ENCODE peak calls at places on chromosomes 7 and 10, in nine cellular contexts. X, K, B, M, J, N, T, V and Y are unnamed samples.

GRCh38 chr7:148050492-148051158 is 539.9 kb upstream of the C7orf33 start:
- DNase-seq in X (no peak), K (no peak), B (no peak), M (no peak), J (no peak), N (no peak), T (no peak), V (no peak), Y (no peak)

GRCh38 chr10:86253171-86254072 is 113.2 kb downstream of the GRID1 start:
- DNase-seq in X (no peak), K (no peak), B (no peak), M (no peak), J (no peak), N (no peak), T (no peak), V (no peak), Y (peak)

GRCh38 chr10:48658889-48659269 is 25.8 kb upstream of the WDFY4 start:
- DNase-seq in X (no peak), K (no peak), B (no peak), M (no peak), J (no peak), N (no peak), T (no peak), V (no peak), Y (no peak)

GRCh38 chr10:124680675-124681074 is 63.5 kb downstream of the FAM53B start:
- DNase-seq in X (no peak), K (peak), B (peak), M (peak), J (no peak), N (no peak), T (no peak), V (peak), Y (no peak)

GRCh38 chr10:129365767-129366400 is 101.2 kb upstream of the MGMT start:
- DNase-seq in X (no peak), K (no peak), B (no peak), M (no peak), J (no peak), N (no peak), T (no peak), V (no peak), Y (peak)

GRCh38 chr7:116173051-116174028 is 37.0 kb upstream of the TES start:
- DNase-seq in X (peak), K (no peak), B (peak), M (peak), J (peak), N (peak), T (peak), V (peak), Y (peak)

GRCh38 chr7:82417898-82418297 is 25.7 kb downstream of the CACNA2D1 start:
- DNase-seq in X (no peak), K (no peak), B (no peak), M (no peak), J (no peak), N (no peak), T (no peak), V (no peak), Y (no peak)

GRCh38 chr10:13739178-13739577 is 152.4 kb downstream of the PRPF18 start:
- DNase-seq in X (no peak), K (no peak), B (no peak), M (no peak), J (no peak), N (no peak), T (no peak), V (no peak), Y (no peak)

GRCh38 chr10:121781101-121781500 is 146.7 kb downstream of the ATE1 start:
- DNase-seq in X (no peak), K (no peak), B (no peak), M (no peak), J (no peak), N (no peak), T (no peak), V (no peak), Y (peak)

GRCh38 chr10:22816298-22816653 is 101.9 kb upstream of the PIP4K2A start:
- DNase-seq in X (peak), K (no peak), B (peak), M (peak), J (no peak), N (no peak), T (peak), V (peak), Y (peak)

GRCh38 chr7:125046767-125047166 is 117.1 kb upstream of the POT1 start:
- DNase-seq in X (no peak), K (no peak), B (no peak), M (no peak), J (no peak), N (no peak), T (no peak), V (no peak), Y (no peak)

GRCh38 chr7:39017369-39017768 is 39.7 kb downstream of the POU6F2 start:
- DNase-seq in X (no peak), K (no peak), B (no peak), M (no peak), J (no peak), N (no peak), T (no peak), V (no peak), Y (no peak)

GRCh38 chr7:158824028-158824427 is 5.3 kb downstream of the ESYT2 start:
- DNase-seq in X (no peak), K (no peak), B (no peak), M (peak), J (peak), N (no peak), T (no peak), V (no peak), Y (no peak)

GRCh38 chr10:124072106-124072505 is 21.3 kb downstream of the CHST15 start:
- DNase-seq in X (no peak), K (no peak), B (no peak), M (no peak), J (no peak), N (no peak), T (no peak), V (no peak), Y (no peak)

GRCh38 chr7:134593530-134594392 is 44.9 kb downstream of the AKR1B15 start:
- DNase-seq in X (no peak), K (peak), B (peak), M (peak), J (no peak), N (no peak), T (no peak), V (peak), Y (peak)

GRCh38 chr7:28768577-28769147 is 189.5 kb downstream of the TRIL start:
- DNase-seq in X (no peak), K (no peak), B (peak), M (no peak), J (no peak), N (no peak), T (no peak), V (peak), Y (peak)

GRCh38 chr7:18426564-18427226 is 68.9 kb upstream of the HDAC9 start:
- DNase-seq in X (no peak), K (no peak), B (peak), M (peak), J (no peak), N (no peak), T (peak), V (peak), Y (peak)

GRCh38 chr10:109207361-109207760 is 716.0 kb downstream of the XPNPEP1 start:
- DNase-seq in X (no peak), K (no peak), B (no peak), M (no peak), J (no peak), N (no peak), T (no peak), V (no peak), Y (no peak)

GRCh38 chr7:158355456-158356065 is 232.1 kb downstream of the PTPRN2 start:
- DNase-seq in X (no peak), K (peak), B (no peak), M (no peak), J (no peak), N (no peak), T (peak), V (no peak), Y (peak)

GRCh38 chr10:127374901-127375300 is 174.2 kb upstream of the NPS start:
- DNase-seq in X (no peak), K (no peak), B (no peak), M (no peak), J (no peak), N (no peak), T (no peak), V (peak), Y (no peak)

GRCh38 chr7:155692317-155692716 is 47.9 kb downstream of the RBM33 start:
- DNase-seq in X (no peak), K (no peak), B (no peak), M (no peak), J (no peak), N (no peak), T (no peak), V (no peak), Y (no peak)

GRCh38 chr7:70614237-70614984 is 517.5 kb upstream of the GALNT17 start:
- DNase-seq in X (no peak), K (peak), B (peak), M (peak), J (peak), N (no peak), T (no peak), V (peak), Y (peak)

GRCh38 chr10:124624006-124624405 is 120.2 kb downstream of the FAM53B start:
- DNase-seq in X (no peak), K (no peak), B (no peak), M (no peak), J (no peak), N (no peak), T (no peak), V (no peak), Y (no peak)

GRCh38 chr7:105336009-105336408 is 52.7 kb downstream of the SRPK2 start:
- DNase-seq in X (no peak), K (no peak), B (peak), M (no peak), J (no peak), N (no peak), T (no peak), V (peak), Y (no peak)

GRCh38 chr10:106424076-106424475 is 740.4 kb downstream of the SORCS1 start:
- DNase-seq in X (no peak), K (no peak), B (peak), M (peak), J (no peak), N (no peak), T (no peak), V (peak), Y (peak)

GRCh38 chr7:97842772-97843345 is 29.3 kb downstream of the ASNS start:
- DNase-seq in X (no peak), K (no peak), B (no peak), M (no peak), J (no peak), N (no peak), T (no peak), V (no peak), Y (no peak)

GRCh38 chr10:127687548-127687947 is 49.4 kb upstream of the FOXI2 start:
- DNase-seq in X (no peak), K (no peak), B (no peak), M (no peak), J (no peak), N (no peak), T (no peak), V (no peak), Y (no peak)

GRCh38 chr10:77513783-77514331 is 123.8 kb downstream of the KCNMA1 start:
- DNase-seq in X (peak), K (peak), B (peak), M (peak), J (no peak), N (no peak), T (peak), V (peak), Y (peak)

GRCh38 chr7:157267956-157268355 is 68.8 kb upstream of the DNAJB6 start:
- DNase-seq in X (no peak), K (no peak), B (no peak), M (no peak), J (no peak), N (no peak), T (no peak), V (no peak), Y (no peak)

DNA sequence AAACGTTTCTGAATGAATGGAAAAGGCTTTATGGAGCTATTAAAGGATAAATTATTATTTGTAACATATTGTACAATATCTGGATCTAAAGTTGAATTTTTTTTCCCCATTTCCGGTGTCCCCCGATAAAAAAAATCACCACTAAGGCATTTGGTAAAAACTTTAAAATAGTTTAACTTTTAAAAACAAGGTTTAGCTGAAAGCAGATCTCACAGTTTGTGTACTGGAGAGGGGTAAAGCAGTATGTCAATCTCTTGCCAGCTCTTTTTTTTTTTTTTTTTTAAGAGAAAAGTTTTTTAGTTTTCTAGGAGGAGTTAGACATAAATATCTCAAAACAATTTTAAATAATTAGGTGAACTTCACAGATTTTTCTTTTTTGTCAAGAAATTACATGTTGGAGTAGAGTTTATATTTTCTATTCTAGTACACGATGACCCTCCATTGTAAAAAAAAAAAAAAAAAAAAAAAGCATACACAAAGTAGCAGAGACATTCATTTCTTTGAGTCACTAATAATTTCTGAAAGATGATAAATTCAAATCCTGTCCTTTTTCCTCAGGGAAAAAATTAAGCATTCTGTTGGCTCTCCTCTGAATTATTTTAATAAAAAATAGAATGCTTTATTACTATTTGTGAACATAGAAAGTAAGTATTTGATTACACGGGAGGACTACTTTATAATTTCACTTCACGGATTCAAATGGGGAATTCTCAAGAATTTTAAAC is 1.9 kb upstream of the HBP1 start:
- DNase-seq in X (no peak), K (no peak), B (no peak), M (peak), J (no peak), N (no peak), T (no peak), V (no peak), Y (no peak)
- TF ChIP-seq CTCF in X (no peak), K (no peak), B (no peak), M (no peak), J (no peak), N (no peak), T (no peak), V (no peak), Y (no peak)

DNA sequence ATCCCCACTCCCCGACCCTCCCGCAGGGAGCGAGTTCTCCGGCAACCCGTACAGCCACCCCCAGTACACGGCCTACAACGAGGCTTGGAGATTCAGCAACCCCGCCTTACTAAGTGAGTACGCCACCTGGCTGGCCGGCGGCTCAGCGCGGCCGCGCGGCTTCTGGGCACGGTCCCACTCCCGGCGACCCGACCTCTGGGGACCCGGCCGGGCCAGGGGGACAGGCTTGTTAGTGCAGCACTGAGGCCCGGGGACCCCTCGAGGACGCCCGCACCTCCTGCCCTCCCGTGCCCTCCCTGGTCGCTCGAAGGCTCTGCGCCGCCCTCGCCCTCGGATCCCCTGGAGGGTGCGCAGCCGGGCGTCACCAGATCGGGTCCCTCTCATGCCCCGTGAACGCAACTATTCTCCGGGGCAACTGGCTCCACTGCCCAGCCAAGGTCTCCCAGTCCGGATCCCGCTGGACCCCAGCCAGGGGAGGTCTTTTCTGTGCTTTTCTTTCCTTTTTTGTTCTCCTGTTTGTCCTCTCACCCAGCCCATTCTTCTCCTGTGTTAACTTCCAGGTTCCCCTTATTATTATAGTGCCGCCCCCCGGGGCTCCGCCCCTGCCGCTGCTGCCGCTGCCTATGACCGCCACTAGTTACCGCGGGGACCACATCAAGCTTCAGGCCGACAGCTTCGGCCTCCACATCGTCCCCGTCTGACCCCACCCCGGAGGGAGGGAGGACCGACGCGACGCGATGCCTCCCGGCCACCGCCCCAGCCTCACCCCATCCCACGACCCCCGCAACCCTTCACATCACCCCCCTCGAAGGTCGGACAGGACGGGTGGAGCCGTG is 81.8 kb downstream of the PAX2 start:
- DNase-seq in X (peak), K (peak), B (no peak), M (no peak), J (peak), N (no peak), T (no peak), V (no peak), Y (no peak)
- TF ChIP-seq CTCF in X (no peak), K (no peak), B (no peak), M (peak), J (peak), N (no peak), T (no peak), V (no peak), Y (no peak)

DNA sequence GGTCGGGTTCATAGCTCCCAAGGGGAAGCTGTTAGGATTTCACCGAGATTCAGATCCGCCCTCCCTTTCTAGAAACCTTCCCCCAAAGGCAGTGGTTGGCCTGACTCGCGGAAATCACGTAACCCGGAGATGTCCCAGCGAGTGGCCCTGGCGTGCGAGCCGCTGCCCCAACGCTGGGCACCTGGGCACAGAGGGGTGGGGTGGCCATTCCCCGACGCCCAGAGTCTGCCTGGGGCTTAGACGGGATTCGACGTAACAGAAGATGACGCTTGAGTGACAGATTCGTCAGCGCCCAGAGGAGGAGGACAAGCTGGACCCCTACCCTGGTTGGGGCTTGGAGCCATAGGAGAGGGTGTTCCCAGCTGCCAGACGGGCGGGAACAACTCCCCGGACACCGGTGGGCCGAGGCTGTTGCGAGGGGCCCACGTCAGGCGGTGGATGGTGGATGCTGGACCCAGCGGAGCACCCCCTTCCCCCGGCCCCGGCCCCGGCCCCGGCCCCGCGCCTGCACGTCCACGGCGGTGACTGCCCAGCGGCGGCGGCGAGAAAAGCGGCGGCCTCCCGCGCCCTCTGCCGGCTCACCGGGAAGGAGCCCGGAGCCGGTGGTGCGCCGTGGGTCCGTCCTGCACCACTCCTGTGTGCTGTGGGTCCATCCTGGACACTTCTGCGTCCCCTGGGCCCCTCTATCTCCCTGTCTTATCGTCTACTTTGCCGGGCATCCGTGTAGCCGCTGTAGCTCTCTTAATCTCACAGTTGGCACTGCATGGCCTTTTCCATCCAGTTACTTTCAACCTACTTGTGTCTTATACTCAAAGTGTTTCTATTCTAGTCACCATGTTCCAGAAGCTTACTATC is 35.4 kb upstream of the KNDC1 start:
- DNase-seq in X (peak), K (no peak), B (no peak), M (peak), J (peak), N (peak), T (no peak), V (peak), Y (no peak)
- TF ChIP-seq CTCF in X (peak), K (peak), B (peak), M (peak), J (no peak), N (peak), T (peak), V (peak), Y (no peak)

GRCh38 chr10:90788987-90789386 is 68.9 kb downstream of the HTR7 start:
- DNase-seq in X (no peak), K (no peak), B (no peak), M (no peak), J (peak), N (no peak), T (no peak), V (no peak), Y (no peak)
- TF ChIP-seq CTCF in X (no peak), K (no peak), B (no peak), M (no peak), J (no peak), N (no peak), T (no peak), V (no peak), Y (no peak)

GRCh38 chr7:49775949-49776443 is 2.6 kb downstream of the VWC2 start:
- DNase-seq in X (no peak), K (no peak), B (no peak), M (no peak), J (no peak), N (peak), T (no peak), V (no peak), Y (no peak)

GRCh38 chr7:49775065-49775948 is 1.9 kb downstream of the VWC2 start:
- DNase-seq in X (no peak), K (no peak), B (no peak), M (peak), J (no peak), N (peak), T (no peak), V (no peak), Y (no peak)

GRCh38 chr7:49774459-49775064 is 1.1 kb downstream of the VWC2 start:
- DNase-seq in X (no peak), K (peak), B (no peak), M (no peak), J (no peak), N (peak), T (no peak), V (no peak), Y (no peak)

GRCh38 chr7:49778731-49779270 is 5.4 kb downstream of the VWC2 start:
- DNase-seq in X (no peak), K (no peak), B (no peak), M (no peak), J (no peak), N (no peak), T (no peak), V (no peak), Y (no peak)

DNA sequence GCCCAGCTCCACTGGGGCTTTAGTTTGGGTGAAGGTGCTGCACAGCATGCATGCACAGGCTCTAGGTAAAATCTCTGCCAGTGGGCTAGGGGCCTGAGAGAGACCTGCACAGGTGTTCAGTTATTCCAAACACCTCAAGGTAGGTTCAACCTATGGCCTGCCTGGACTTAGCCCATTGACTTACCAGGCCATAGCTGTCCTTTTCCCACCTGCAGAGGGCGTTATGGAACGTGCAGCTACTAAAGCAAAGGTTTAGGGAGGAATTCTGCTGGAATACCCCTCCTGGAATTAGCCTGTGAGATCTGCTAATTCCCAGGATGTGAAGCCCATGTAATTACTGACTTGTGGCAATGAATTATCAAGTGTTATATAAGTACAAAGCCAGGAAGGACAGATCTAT is 3.6 kb downstream of the VWC2 start:
- DNase-seq in X (no peak), K (peak), B (no peak), M (no peak), J (no peak), N (peak), T (no peak), V (no peak), Y (peak)
- TF ChIP-seq CTCF in X (no peak), K (peak), B (no peak), M (no peak), J (peak), N (peak), T (no peak), V (no peak), Y (no peak)

GRCh38 chr7:129308047-129308446 is 83.2 kb downstream of the AHCYL2 start:
- DNase-seq in X (no peak), K (no peak), B (peak), M (peak), J (no peak), N (no peak), T (no peak), V (peak), Y (peak)
- TF ChIP-seq CTCF in X (no peak), K (no peak), B (no peak), M (no peak), J (no peak), N (no peak), T (no peak), V (no peak), Y (no peak)